ENCODE peak calls at places on chromosomes 5 and 9, in nine cellular contexts. One of them, this sample, is unnamed.

GRCh38 chr9:113544001-113544340 is 80.4 kb downstream of the RGS3 start:
- DNase-seq in NCI-H146: no peak
- DNase-seq in heart left ventricle: no peak
- DNase-seq in mesothelial cell of epicardium: no peak
- DNase-seq in activated T-helper 1 cell treated with anti-CD3 and anti-CD28 coated beads, Interleukin-2, amount 50 U/mL, for 16 hours: no peak
- DNase-seq in Calu3: no peak
- DNase-seq in psoas muscle: no peak
- DNase-seq in cardiac fibroblast: no peak
- DNase-seq in HuH-7: no peak
- DNase-seq in this sample: no peak

GRCh38 chr9:101437806-101438232 is 2.2 kb upstream of the ALDOB start:
- DNase-seq in Calu3: no peak
- DNase-seq in HuH-7: no peak
- DNase-seq in NCI-H146: no peak
- DNase-seq in heart left ventricle: peak; percentile 76
- DNase-seq in activated T-helper 1 cell treated with anti-CD3 and anti-CD28 coated beads, Interleukin-2, amount 50 U/mL, for 16 hours: no peak
- DNase-seq in mesothelial cell of epicardium: no peak
- DNase-seq in psoas muscle: peak; percentile 17
- DNase-seq in cardiac fibroblast: no peak
- DNase-seq in this sample: no peak

GRCh38 chr9:111481885-111482636 is 2.1 kb downstream of the ECPAS start:
- DNase-seq in cardiac fibroblast: peak; percentile 51
- DNase-seq in HuH-7: peak; percentile 52
- DNase-seq in heart left ventricle: no peak
- DNase-seq in psoas muscle: peak; percentile 27
- DNase-seq in mesothelial cell of epicardium: no peak
- DNase-seq in Calu3: no peak
- DNase-seq in NCI-H146: no peak
- DNase-seq in activated T-helper 1 cell treated with anti-CD3 and anti-CD28 coated beads, Interleukin-2, amount 50 U/mL, for 16 hours: no peak
- DNase-seq in this sample: no peak

GRCh38 chr5:132971483-132972435 is 8.3 kb upstream of the AFF4 start:
- DNase-seq in cardiac fibroblast: peak; percentile 44
- DNase-seq in activated T-helper 1 cell treated with anti-CD3 and anti-CD28 coated beads, Interleukin-2, amount 50 U/mL, for 16 hours: no peak
- DNase-seq in psoas muscle: no peak
- DNase-seq in HuH-7: no peak
- DNase-seq in NCI-H146: no peak
- DNase-seq in Calu3: no peak
- DNase-seq in heart left ventricle: no peak
- DNase-seq in mesothelial cell of epicardium: no peak
- DNase-seq in this sample: no peak

GRCh38 chr5:179791881-179792611 is 1.7 kb upstream of the LTC4S start:
- DNase-seq in Calu3: no peak
- DNase-seq in NCI-H146: no peak
- DNase-seq in HuH-7: no peak
- DNase-seq in mesothelial cell of epicardium: no peak
- DNase-seq in psoas muscle: no peak
- DNase-seq in activated T-helper 1 cell treated with anti-CD3 and anti-CD28 coated beads, Interleukin-2, amount 50 U/mL, for 16 hours: no peak
- DNase-seq in cardiac fibroblast: no peak
- DNase-seq in heart left ventricle: peak; percentile 78
- DNase-seq in this sample: no peak

GRCh38 chr5:155897761-155898160 is 429.2 kb upstream of the SGCD start:
- DNase-seq in HuH-7: no peak
- DNase-seq in NCI-H146: no peak
- DNase-seq in psoas muscle: no peak
- DNase-seq in Calu3: no peak
- DNase-seq in cardiac fibroblast: no peak
- DNase-seq in activated T-helper 1 cell treated with anti-CD3 and anti-CD28 coated beads, Interleukin-2, amount 50 U/mL, for 16 hours: no peak
- DNase-seq in heart left ventricle: no peak
- DNase-seq in mesothelial cell of epicardium: no peak
- DNase-seq in this sample: no peak

GRCh38 chr9:3954228-3954949 is 345.5 kb downstream of the GLIS3 start:
- DNase-seq in activated T-helper 1 cell treated with anti-CD3 and anti-CD28 coated beads, Interleukin-2, amount 50 U/mL, for 16 hours: no peak
- DNase-seq in psoas muscle: no peak
- DNase-seq in Calu3: no peak
- DNase-seq in heart left ventricle: no peak
- DNase-seq in NCI-H146: no peak
- DNase-seq in mesothelial cell of epicardium: no peak
- DNase-seq in HuH-7: no peak
- DNase-seq in cardiac fibroblast: no peak
- DNase-seq in this sample: no peak

GRCh38 chr9:35014517-35014916 is 25.0 kb downstream of the DNAJB5 start:
- DNase-seq in mesothelial cell of epicardium: no peak
- DNase-seq in Calu3: no peak
- DNase-seq in heart left ventricle: no peak
- DNase-seq in cardiac fibroblast: no peak
- DNase-seq in NCI-H146: no peak
- DNase-seq in psoas muscle: no peak
- DNase-seq in activated T-helper 1 cell treated with anti-CD3 and anti-CD28 coated beads, Interleukin-2, amount 50 U/mL, for 16 hours: no peak
- DNase-seq in HuH-7: no peak
- DNase-seq in this sample: no peak

GRCh38 chr9:134514503-134514902 is 127.1 kb upstream of the COL5A1 start:
- DNase-seq in HuH-7: no peak
- DNase-seq in Calu3: no peak
- DNase-seq in mesothelial cell of epicardium: no peak
- DNase-seq in heart left ventricle: no peak
- DNase-seq in psoas muscle: no peak
- DNase-seq in activated T-helper 1 cell treated with anti-CD3 and anti-CD28 coated beads, Interleukin-2, amount 50 U/mL, for 16 hours: no peak
- DNase-seq in cardiac fibroblast: no peak
- DNase-seq in NCI-H146: no peak
- DNase-seq in this sample: no peak

GRCh38 chr5:35384658-35385057 is 154.4 kb upstream of the PRLR start:
- DNase-seq in cardiac fibroblast: no peak
- DNase-seq in activated T-helper 1 cell treated with anti-CD3 and anti-CD28 coated beads, Interleukin-2, amount 50 U/mL, for 16 hours: no peak
- DNase-seq in NCI-H146: no peak
- DNase-seq in HuH-7: no peak
- DNase-seq in Calu3: no peak
- DNase-seq in mesothelial cell of epicardium: no peak
- DNase-seq in psoas muscle: no peak
- DNase-seq in heart left ventricle: no peak
- DNase-seq in this sample: no peak

GRCh38 chr5:165196961-165197360 is 1691.5 kb downstream of the MAT2B start:
- DNase-seq in mesothelial cell of epicardium: no peak
- DNase-seq in cardiac fibroblast: no peak
- DNase-seq in psoas muscle: no peak
- DNase-seq in Calu3: no peak
- DNase-seq in heart left ventricle: no peak
- DNase-seq in HuH-7: no peak
- DNase-seq in activated T-helper 1 cell treated with anti-CD3 and anti-CD28 coated beads, Interleukin-2, amount 50 U/mL, for 16 hours: no peak
- DNase-seq in NCI-H146: no peak
- DNase-seq in this sample: no peak

GRCh38 chr5:131387236-131387635 is 123.4 kb downstream of the CDC42SE2 start:
- DNase-seq in heart left ventricle: no peak
- DNase-seq in mesothelial cell of epicardium: no peak
- DNase-seq in NCI-H146: no peak
- DNase-seq in cardiac fibroblast: no peak
- DNase-seq in Calu3: no peak
- DNase-seq in psoas muscle: no peak
- DNase-seq in HuH-7: no peak
- DNase-seq in activated T-helper 1 cell treated with anti-CD3 and anti-CD28 coated beads, Interleukin-2, amount 50 U/mL, for 16 hours: no peak
- DNase-seq in this sample: no peak

GRCh38 chr9:123000371-123001068 is 32.9 kb upstream of the GPR21 start:
- DNase-seq in psoas muscle: no peak
- DNase-seq in heart left ventricle: no peak
- DNase-seq in HuH-7: no peak
- DNase-seq in Calu3: no peak
- DNase-seq in NCI-H146: no peak
- DNase-seq in mesothelial cell of epicardium: no peak
- DNase-seq in cardiac fibroblast: no peak
- DNase-seq in activated T-helper 1 cell treated with anti-CD3 and anti-CD28 coated beads, Interleukin-2, amount 50 U/mL, for 16 hours: no peak
- DNase-seq in this sample: no peak

GRCh38 chr5:39503148-39503547 is 78.4 kb upstream of the DAB2 start:
- DNase-seq in psoas muscle: no peak
- DNase-seq in cardiac fibroblast: peak; percentile 86
- DNase-seq in Calu3: no peak
- DNase-seq in activated T-helper 1 cell treated with anti-CD3 and anti-CD28 coated beads, Interleukin-2, amount 50 U/mL, for 16 hours: no peak
- DNase-seq in mesothelial cell of epicardium: no peak
- DNase-seq in NCI-H146: no peak
- DNase-seq in heart left ventricle: peak; percentile 46
- DNase-seq in HuH-7: no peak
- DNase-seq in this sample: no peak

GRCh38 chr5:141492168-141492885 is 3.4 kb downstream of the PCDHGC5 start:
- DNase-seq in HuH-7: no peak
- DNase-seq in mesothelial cell of epicardium: no peak
- DNase-seq in Calu3: no peak
- DNase-seq in heart left ventricle: no peak
- DNase-seq in cardiac fibroblast: no peak
- DNase-seq in activated T-helper 1 cell treated with anti-CD3 and anti-CD28 coated beads, Interleukin-2, amount 50 U/mL, for 16 hours: no peak
- DNase-seq in NCI-H146: no peak
- DNase-seq in psoas muscle: no peak
- DNase-seq in this sample: peak; percentile 74

GRCh38 chr5:74201334-74202081 is 439.0 kb downstream of the ENC1 start:
- DNase-seq in activated T-helper 1 cell treated with anti-CD3 and anti-CD28 coated beads, Interleukin-2, amount 50 U/mL, for 16 hours: no peak
- DNase-seq in heart left ventricle: peak; percentile 64
- DNase-seq in cardiac fibroblast: peak; percentile 41
- DNase-seq in Calu3: peak; percentile 75
- DNase-seq in HuH-7: no peak
- DNase-seq in mesothelial cell of epicardium: no peak
- DNase-seq in NCI-H146: peak; percentile 87
- DNase-seq in psoas muscle: peak; percentile 49
- DNase-seq in this sample: peak; percentile 52

GRCh38 chr5:96344678-96345612 is 88.1 kb downstream of the PCSK1 start:
- DNase-seq in HuH-7: no peak
- DNase-seq in activated T-helper 1 cell treated with anti-CD3 and anti-CD28 coated beads, Interleukin-2, amount 50 U/mL, for 16 hours: no peak
- DNase-seq in cardiac fibroblast: peak; percentile 92
- DNase-seq in heart left ventricle: no peak
- DNase-seq in mesothelial cell of epicardium: no peak
- DNase-seq in Calu3: peak; percentile 58
- DNase-seq in NCI-H146: peak; percentile 30
- DNase-seq in psoas muscle: no peak
- DNase-seq in this sample: peak; percentile 85

GRCh38 chr5:172173771-172174170 is 14.3 kb downstream of the STK10 start:
- DNase-seq in activated T-helper 1 cell treated with anti-CD3 and anti-CD28 coated beads, Interleukin-2, amount 50 U/mL, for 16 hours: peak; percentile 62
- DNase-seq in HuH-7: no peak
- DNase-seq in NCI-H146: no peak
- DNase-seq in psoas muscle: no peak
- DNase-seq in cardiac fibroblast: peak; percentile 90
- DNase-seq in heart left ventricle: peak; percentile 54
- DNase-seq in Calu3: no peak
- DNase-seq in mesothelial cell of epicardium: no peak
- DNase-seq in this sample: no peak

GRCh38 chr5:108801776-108802175 is 54.1 kb downstream of the FER start:
- DNase-seq in activated T-helper 1 cell treated with anti-CD3 and anti-CD28 coated beads, Interleukin-2, amount 50 U/mL, for 16 hours: no peak
- DNase-seq in cardiac fibroblast: peak; percentile 96
- DNase-seq in mesothelial cell of epicardium: no peak
- DNase-seq in psoas muscle: no peak
- DNase-seq in NCI-H146: no peak
- DNase-seq in HuH-7: no peak
- DNase-seq in Calu3: peak; percentile 19
- DNase-seq in heart left ventricle: no peak
- DNase-seq in this sample: no peak

GRCh38 chr9:117278656-117279055 is 136.2 kb downstream of the ASTN2 start:
- DNase-seq in NCI-H146: peak; percentile 38
- DNase-seq in Calu3: no peak
- DNase-seq in heart left ventricle: no peak
- DNase-seq in HuH-7: no peak
- DNase-seq in psoas muscle: no peak
- DNase-seq in activated T-helper 1 cell treated with anti-CD3 and anti-CD28 coated beads, Interleukin-2, amount 50 U/mL, for 16 hours: no peak
- DNase-seq in cardiac fibroblast: no peak
- DNase-seq in mesothelial cell of epicardium: no peak
- DNase-seq in this sample: no peak